ENCODE peak calls at places on chromosomes 7 and 10, in six cellular contexts. D is stimulated activated CD8-positive, alpha-beta memory T cell treated with anti-CD3 and anti-CD28 coated beads, Interleukin-2, amount 100 ng/mL, for 1 hour; V is SJSA1; X is skeletal muscle cell; R is HEK293T; Q is stimulated activated CD4-positive, alpha-beta T cell treated with anti-CD3 and anti-CD28 coated beads, Interleukin-15, amount 100 ng/mL, for 24 hours. Y is an unnamed sample.

GRCh38 chr10:1272762-1273161 is 216.6 kb downstream of the WDR37 start:
- DNase-seq in D (no peak), V (no peak), X (no peak), R (no peak), Q (no peak), Y (no peak)

GRCh38 chr10:97673736-97674525 is 13.1 kb downstream of the AVPI1 start:
- DNase-seq in D (no peak), V (no peak), X (peak), R (no peak), Q (peak), Y (no peak)

GRCh38 chr10:99234067-99234738 is 1.4 kb downstream of the HPSE2 start:
- DNase-seq in D (no peak), V (peak), X (no peak), R (no peak), Q (peak), Y (peak)

GRCh38 chr7:4133491-4134044 is 548.5 kb upstream of the FOXK1 start:
- DNase-seq in D (no peak), V (no peak), X (no peak), R (no peak), Q (no peak), Y (no peak)

GRCh38 chr10:61842755-61843497 is 58.6 kb upstream of the ARID5B start:
- DNase-seq in D (no peak), V (peak), X (no peak), R (no peak), Q (no peak), Y (no peak)

GRCh38 chr7:139687980-139688632 is 89.7 kb downstream of the HIPK2 start:
- DNase-seq in D (no peak), V (peak), X (no peak), R (no peak), Q (no peak), Y (no peak)

GRCh38 chr7:33452805-33453502 is 323.6 kb downstream of the BBS9 start:
- DNase-seq in D (no peak), V (no peak), X (no peak), R (no peak), Q (no peak), Y (no peak)

GRCh38 chr10:104809288-104810090 is 168.4 kb downstream of the SORCS3 start:
- DNase-seq in D (no peak), V (no peak), X (peak), R (no peak), Q (no peak), Y (no peak)

GRCh38 chr10:61283489-61284221 is 169.5 kb downstream of the TMEM26 start:
- DNase-seq in D (no peak), V (no peak), X (no peak), R (no peak), Q (no peak), Y (no peak)

GRCh38 chr10:131964298-131964697 is 17.4 kb downstream of the BNIP3 start:
- DNase-seq in D (no peak), V (no peak), X (no peak), R (no peak), Q (no peak), Y (no peak)

Y was measured in cerebellar cortex.